ENCODE peak calls at places on chromosomes 4 and X, in four cellular contexts. One of them, this sample, is unnamed.

GRCh38 chrX:30643313-30643821 is 9.9 kb upstream of the GK start:
- DNase-seq in pancreas: no peak
- DNase-seq in neural crest cell: no peak
- DNase-seq in left lung: no peak
- DNase-seq in this sample: no peak

GRCh38 chrX:43949669-43950068 is 23.5 kb downstream of the NDP start:
- DNase-seq in pancreas: peak
- DNase-seq in neural crest cell: peak
- DNase-seq in left lung: no peak
- DNase-seq in this sample: no peak

GRCh38 chr4:165686756-165687155 is 186.3 kb upstream of the TLL1 start:
- DNase-seq in pancreas: no peak
- DNase-seq in neural crest cell: no peak
- DNase-seq in left lung: no peak
- DNase-seq in this sample: no peak

GRCh38 chr4:19577121-19577520 is 674.6 kb upstream of the SLIT2 start:
- DNase-seq in pancreas: no peak
- DNase-seq in neural crest cell: no peak
- DNase-seq in left lung: no peak
- DNase-seq in this sample: no peak

GRCh38 chrX:153694687-153695270 is 7.1 kb downstream of the SLC6A8 start:
- DNase-seq in pancreas: peak
- DNase-seq in neural crest cell: no peak
- DNase-seq in left lung: no peak
- DNase-seq in this sample: no peak

GRCh38 chr4:120853101-120853940 is 69.2 kb downstream of the PRDM5 start:
- DNase-seq in pancreas: no peak
- DNase-seq in neural crest cell: no peak
- DNase-seq in left lung: no peak
- DNase-seq in this sample: no peak

GRCh38 chr4:134216436-134216835 is 14.8 kb upstream of the PABPC4L start:
- DNase-seq in pancreas: no peak
- DNase-seq in neural crest cell: no peak
- DNase-seq in left lung: no peak
- DNase-seq in this sample: no peak

GRCh38 chr4:173370130-173370476 is 651 bp upstream of the SAP30 start:
- DNase-seq in pancreas: peak
- DNase-seq in neural crest cell: no peak
- DNase-seq in left lung: peak
- DNase-seq in this sample: peak

GRCh38 chr4:77818667-77819408 is at the start of gene CNOT6L:
- DNase-seq in pancreas: peak
- DNase-seq in neural crest cell: peak
- DNase-seq in left lung: peak
- DNase-seq in this sample: peak

GRCh38 chr4:138927065-138927464 is 88.5 kb upstream of the NOCT start:
- DNase-seq in pancreas: no peak
- DNase-seq in neural crest cell: no peak
- DNase-seq in left lung: no peak
- DNase-seq in this sample: no peak

GRCh38 chrX:34918856-34919255 is 23.7 kb upstream of the FAM47B start:
- DNase-seq in pancreas: no peak
- DNase-seq in neural crest cell: peak
- DNase-seq in left lung: no peak
- DNase-seq in this sample: no peak

GRCh38 chrX:132692066-132692465 is 203.2 kb upstream of the MBNL3 start:
- DNase-seq in pancreas: no peak
- DNase-seq in neural crest cell: no peak
- DNase-seq in left lung: no peak
- DNase-seq in this sample: no peak

GRCh38 chrX:136176399-136176825 is 29.1 kb downstream of the FHL1 start:
- DNase-seq in pancreas: no peak
- DNase-seq in neural crest cell: no peak
- DNase-seq in left lung: no peak
- DNase-seq in this sample: no peak

GRCh38 chr4:183797445-183798248 is 107.5 kb upstream of the STOX2 start:
- DNase-seq in pancreas: peak
- DNase-seq in neural crest cell: peak
- DNase-seq in left lung: peak
- DNase-seq in this sample: no peak

GRCh38 chrX:46912098-46912672 is at the start of gene JADE3:
- DNase-seq in pancreas: peak
- DNase-seq in neural crest cell: peak
- DNase-seq in left lung: peak
- DNase-seq in this sample: peak

GRCh38 chr4:165203541-165204461 is 3.6 kb upstream of the KLHL2 start:
- DNase-seq in pancreas: no peak
- DNase-seq in neural crest cell: no peak
- DNase-seq in left lung: no peak
- DNase-seq in this sample: peak

GRCh38 chr4:168766537-168767316 is 243.3 kb downstream of the CBR4 start:
- DNase-seq in pancreas: no peak
- DNase-seq in neural crest cell: no peak
- DNase-seq in left lung: no peak
- DNase-seq in this sample: no peak

GRCh38 chrX:73563740-73564073 is 710 bp downstream of the CHIC1 start:
- DNase-seq in pancreas: no peak
- DNase-seq in neural crest cell: no peak
- DNase-seq in left lung: no peak
- DNase-seq in this sample: no peak

GRCh38 chr4:77852892-77853495 is 9.6 kb upstream of the MRPL1 start:
- DNase-seq in pancreas: no peak
- DNase-seq in neural crest cell: no peak
- DNase-seq in left lung: no peak
- DNase-seq in this sample: peak

GRCh38 chr4:140302151-140302859 is 71.1 kb upstream of the SCOC start:
- DNase-seq in pancreas: no peak
- DNase-seq in neural crest cell: no peak
- DNase-seq in left lung: no peak
- DNase-seq in this sample: no peak

GRCh38 chr4:98491862-98492554 is 166.4 kb downstream of the TSPAN5 start:
- DNase-seq in pancreas: no peak
- DNase-seq in neural crest cell: no peak
- DNase-seq in left lung: no peak
- DNase-seq in this sample: no peak

GRCh38 chr4:9841072-9841471 is 59.6 kb downstream of the DRD5 start:
- DNase-seq in pancreas: no peak
- DNase-seq in neural crest cell: no peak
- DNase-seq in left lung: no peak
- DNase-seq in this sample: no peak

GRCh38 chr4:96305030-96305429 is 465.1 kb downstream of the PDHA2 start:
- DNase-seq in pancreas: no peak
- DNase-seq in neural crest cell: no peak
- DNase-seq in left lung: no peak
- DNase-seq in this sample: no peak

GRCh38 chrX:2614911-2615310 is 76.2 kb upstream of the CD99 start:
- DNase-seq in pancreas: no peak
- DNase-seq in neural crest cell: no peak
- DNase-seq in left lung: no peak
- DNase-seq in this sample: no peak

GRCh38 chr4:147799986-147800555 is 68.2 kb downstream of the ARHGAP10 start:
- DNase-seq in pancreas: no peak
- DNase-seq in neural crest cell: no peak
- DNase-seq in left lung: no peak
- DNase-seq in this sample: peak

GRCh38 chrX:21479695-21480280 is 105.6 kb downstream of the CNKSR2 start:
- DNase-seq in pancreas: no peak
- DNase-seq in neural crest cell: no peak
- DNase-seq in left lung: no peak
- DNase-seq in this sample: peak

GRCh38 chrX:39214380-39215126 is 413.3 kb downstream of the MID1IP1 start:
- DNase-seq in pancreas: no peak
- DNase-seq in neural crest cell: no peak
- DNase-seq in left lung: no peak
- DNase-seq in this sample: no peak

DNA sequence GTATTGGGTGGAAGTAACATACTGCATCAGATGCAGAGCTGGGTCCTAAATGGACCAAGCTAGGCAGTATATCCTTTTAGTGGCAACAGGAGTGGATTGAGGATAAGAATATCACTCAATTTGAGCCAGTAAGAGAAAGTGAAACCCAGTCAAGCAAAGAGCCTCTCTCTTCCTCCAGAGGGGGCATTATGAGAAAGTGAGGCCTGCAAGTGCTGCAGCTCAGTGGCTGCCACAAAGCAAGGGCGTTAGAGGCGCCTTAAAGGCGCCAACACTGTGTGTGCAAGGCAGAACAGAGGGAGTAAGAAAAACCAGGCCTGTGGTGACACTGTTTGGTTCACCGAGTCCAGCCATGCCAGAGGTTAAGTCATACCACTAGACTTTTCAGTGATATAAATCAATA is 17.5 kb downstream of the STX18 start:
- DNase-seq in pancreas: no peak
- DNase-seq in neural crest cell: no peak
- DNase-seq in left lung: no peak
- DNase-seq in this sample: peak
- TF ChIP-seq CTCF in pancreas: no peak
- TF ChIP-seq CTCF in neural crest cell: peak
- TF ChIP-seq CTCF in left lung: no peak
- TF ChIP-seq CTCF in this sample: peak

GRCh38 chr4:2281575-2282343 is 19.9 kb upstream of the MXD4 start:
- DNase-seq in pancreas: peak
- DNase-seq in neural crest cell: no peak
- DNase-seq in left lung: no peak
- DNase-seq in this sample: no peak
- TF ChIP-seq CTCF in pancreas: no peak
- TF ChIP-seq CTCF in neural crest cell: no peak
- TF ChIP-seq CTCF in left lung: no peak
- TF ChIP-seq CTCF in this sample: peak

GRCh38 chr4:101594588-101594987 is 195.9 kb upstream of the BANK1 start:
- DNase-seq in pancreas: no peak
- DNase-seq in neural crest cell: no peak
- DNase-seq in left lung: no peak
- DNase-seq in this sample: no peak

GRCh38 chr4:101600287-101600686 is 190.2 kb upstream of the BANK1 start:
- DNase-seq in pancreas: no peak
- DNase-seq in neural crest cell: no peak
- DNase-seq in left lung: no peak
- DNase-seq in this sample: no peak

GRCh38 chr4:101596786-101597185 is 193.7 kb upstream of the BANK1 start:
- DNase-seq in pancreas: no peak
- DNase-seq in neural crest cell: no peak
- DNase-seq in left lung: no peak
- DNase-seq in this sample: peak

GRCh38 chr4:101599620-101600019 is 190.9 kb upstream of the BANK1 start:
- DNase-seq in pancreas: no peak
- DNase-seq in neural crest cell: no peak
- DNase-seq in left lung: no peak
- DNase-seq in this sample: no peak

GRCh38 chr4:101597204-101597603 is 193.3 kb upstream of the BANK1 start:
- DNase-seq in pancreas: no peak
- DNase-seq in neural crest cell: no peak
- DNase-seq in left lung: no peak
- DNase-seq in this sample: peak
- TF ChIP-seq CTCF in pancreas: no peak
- TF ChIP-seq CTCF in neural crest cell: peak
- TF ChIP-seq CTCF in left lung: no peak
- TF ChIP-seq CTCF in this sample: peak

GRCh38 chrX:115957862-115958490 is 212.6 kb upstream of the AGTR2 start:
- DNase-seq in pancreas: peak
- DNase-seq in neural crest cell: no peak
- DNase-seq in left lung: no peak
- DNase-seq in this sample: no peak
- TF ChIP-seq CTCF in pancreas: no peak
- TF ChIP-seq CTCF in neural crest cell: peak
- TF ChIP-seq CTCF in left lung: no peak
- TF ChIP-seq CTCF in this sample: no peak

DNA sequence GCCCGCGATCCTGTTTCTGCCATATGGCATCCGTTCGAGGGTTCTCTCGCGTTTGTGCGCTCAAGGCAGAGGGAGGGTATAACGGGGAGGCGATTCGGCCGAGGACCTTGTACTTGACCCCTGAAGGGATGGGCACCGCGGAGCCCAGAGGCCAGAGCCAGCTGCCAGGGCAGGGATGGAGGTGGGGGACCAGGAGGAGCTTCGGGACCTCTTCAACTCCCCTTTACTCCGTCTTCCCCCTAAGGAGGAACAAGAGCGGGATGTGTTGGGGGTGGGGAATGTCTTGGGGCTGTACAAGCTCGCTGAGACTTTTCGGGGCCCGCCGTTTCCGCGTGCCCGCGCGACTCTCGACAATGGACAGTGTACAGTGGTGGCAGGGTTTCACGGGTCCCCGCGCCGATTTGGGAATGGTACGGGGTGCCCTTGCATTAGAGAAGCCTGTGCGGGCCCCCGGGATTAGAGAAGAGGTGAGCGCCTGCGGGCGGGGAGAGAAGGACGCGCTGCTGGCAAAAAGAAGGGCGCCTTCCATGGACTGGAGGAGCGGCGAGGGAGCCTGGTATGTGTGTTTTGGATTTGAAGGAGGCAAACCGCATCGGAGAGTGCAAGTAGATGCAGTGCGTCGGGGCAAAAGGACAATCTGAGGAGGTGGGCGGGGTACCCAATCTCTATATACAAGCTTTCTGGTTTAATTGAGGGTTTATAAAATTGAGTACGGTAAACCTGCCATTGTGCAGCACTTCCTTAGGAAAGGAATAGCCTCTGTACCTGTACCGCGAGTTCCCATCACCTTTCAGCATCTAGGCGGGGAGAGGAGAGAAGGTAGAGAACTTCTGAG is 841 bp downstream of the UGT8 start:
- DNase-seq in pancreas: peak
- DNase-seq in neural crest cell: peak
- DNase-seq in left lung: peak
- DNase-seq in this sample: peak
- TF ChIP-seq CTCF in pancreas: no peak
- TF ChIP-seq CTCF in neural crest cell: no peak
- TF ChIP-seq CTCF in left lung: no peak
- TF ChIP-seq CTCF in this sample: no peak

DNA sequence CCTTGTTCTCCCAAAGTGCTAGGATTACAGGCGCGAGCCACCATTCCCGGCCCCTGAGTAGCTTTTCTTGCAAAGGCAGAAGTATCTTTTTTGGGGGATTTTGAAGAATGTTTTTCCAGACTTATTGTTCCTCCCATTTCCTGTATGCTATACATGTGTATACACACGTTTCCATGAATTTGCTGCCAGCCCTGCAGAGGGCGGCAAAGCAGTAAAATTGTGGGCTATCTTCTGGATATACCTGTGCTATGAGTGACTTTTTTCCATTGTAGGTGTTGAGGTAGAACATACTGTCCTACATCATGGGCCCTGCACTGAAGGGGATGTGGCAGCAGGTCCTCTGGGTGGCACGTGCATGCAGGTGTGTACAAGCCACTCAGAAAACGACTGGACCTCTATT is 16.9 kb upstream of the MED28 start:
- DNase-seq in pancreas: no peak
- DNase-seq in neural crest cell: no peak
- DNase-seq in left lung: no peak
- DNase-seq in this sample: no peak
- TF ChIP-seq CTCF in pancreas: no peak
- TF ChIP-seq CTCF in neural crest cell: peak
- TF ChIP-seq CTCF in left lung: no peak
- TF ChIP-seq CTCF in this sample: no peak

GRCh38 chrX:104342065-104342464 is 87.3 kb upstream of the ESX1 start:
- DNase-seq in pancreas: no peak
- DNase-seq in neural crest cell: no peak
- DNase-seq in left lung: no peak
- DNase-seq in this sample: no peak

GRCh38 chrX:104347860-104348259 is 93.1 kb upstream of the ESX1 start:
- DNase-seq in pancreas: no peak
- DNase-seq in neural crest cell: no peak
- DNase-seq in left lung: no peak
- DNase-seq in this sample: no peak

GRCh38 chrX:104343408-104344129 is 88.8 kb upstream of the ESX1 start:
- DNase-seq in pancreas: no peak
- DNase-seq in neural crest cell: peak
- DNase-seq in left lung: no peak
- DNase-seq in this sample: peak
- TF ChIP-seq CTCF in pancreas: no peak
- TF ChIP-seq CTCF in neural crest cell: peak
- TF ChIP-seq CTCF in left lung: no peak
- TF ChIP-seq CTCF in this sample: peak

This sample was measured in GM10248.